ENCODE peak calls at places on chromosomes 3 and 15, in eight cellular contexts. I is neural progenitor cell; S is cardiac fibroblast; Q is WTC11; X is coronary artery; P is heart right ventricle; T is thyroid gland; L is CD4-positive, alpha-beta T cell. N is an unnamed sample.

GRCh38 chr3:40827942-40828688 is 303.4 kb downstream of the ZNF621 start:
- DNase-seq in Q (no peak), L (no peak), S (peak), I (no peak), P (peak), T (peak), X (peak), N (no peak)

GRCh38 chr3:62604301-62604700 is 231.0 kb upstream of the FEZF2 start:
- DNase-seq in X (no peak), T (peak), I (no peak), Q (no peak), L (no peak), P (no peak), S (peak), N (no peak)

GRCh38 chr3:42032693-42033349 is 58.3 kb upstream of the TRAK1 start:
- DNase-seq in P (peak), I (peak), T (peak), S (peak), X (peak), Q (no peak), L (no peak), N (peak)

GRCh38 chr15:29216955-29217354 is 52.7 kb downstream of the NSMCE3 start:
- DNase-seq in Q (no peak), X (no peak), I (no peak), P (no peak), T (no peak), S (no peak), L (no peak), N (no peak)

GRCh38 chr15:38069001-38069400 is 134.6 kb downstream of the TMCO5A start:
- DNase-seq in P (no peak), L (no peak), Q (no peak), T (no peak), S (peak), X (no peak), I (peak), N (no peak)

GRCh38 chr3:178479860-178480259 is 56.4 kb upstream of the KCNMB2 start:
- DNase-seq in Q (no peak), I (no peak), S (no peak), L (no peak), P (no peak), X (no peak), T (no peak), N (no peak)

GRCh38 chr15:59531066-59531465 is 80.5 kb upstream of the GCNT3 start:
- DNase-seq in P (no peak), X (no peak), Q (no peak), S (no peak), L (no peak), T (no peak), I (no peak), N (no peak)

GRCh38 chr3:27596334-27596841 is 112.2 kb upstream of the SLC4A7 start:
- DNase-seq in Q (no peak), P (no peak), I (no peak), T (peak), L (no peak), X (no peak), S (peak), N (no peak)

GRCh38 chr3:126394179-126394976 is at the start of gene CFAP100:
- DNase-seq in L (no peak), Q (peak), S (peak), X (peak), P (peak), T (peak), I (peak), N (peak)

GRCh38 chr3:195802261-195802701 is 9.4 kb downstream of the MUC4 start:
- DNase-seq in P (no peak), S (no peak), X (no peak), L (no peak), I (no peak), T (no peak), Q (no peak), N (no peak)

GRCh38 chr15:48221885-48222284 is 15.8 kb downstream of the SLC12A1 start:
- DNase-seq in P (no peak), S (no peak), X (no peak), I (no peak), L (no peak), T (no peak), Q (no peak), N (no peak)

GRCh38 chr15:45395956-45396355 is 17.6 kb upstream of the GATM start:
- DNase-seq in T (no peak), I (no peak), P (no peak), S (no peak), X (no peak), Q (no peak), L (no peak), N (no peak)

GRCh38 chr15:45394681-45395080 is 16.3 kb upstream of the GATM start:
- DNase-seq in I (no peak), P (no peak), L (no peak), S (no peak), Q (no peak), T (no peak), X (no peak), N (no peak)

GRCh38 chr15:45391746-45392711 is 13.7 kb upstream of the GATM start:
- DNase-seq in X (no peak), L (no peak), I (no peak), S (no peak), Q (no peak), T (no peak), P (no peak), N (no peak)

GRCh38 chr15:45397116-45397665 is 18.8 kb upstream of the GATM start:
- DNase-seq in Q (no peak), P (no peak), S (no peak), I (no peak), L (no peak), X (no peak), T (no peak), N (no peak)

GRCh38 chr15:45393851-45394250 is 15.5 kb upstream of the GATM start:
- DNase-seq in P (no peak), I (no peak), Q (peak), X (no peak), S (no peak), T (no peak), L (no peak), N (no peak)
- TF ChIP-seq CTCF in P (no peak), I (peak), Q (no peak), X (no peak), S (peak), T (no peak), L (no peak), N (no peak)

GRCh38 chr3:43378066-43378935 is 92.0 kb downstream of the SNRK start:
- DNase-seq in X (no peak), Q (peak), S (peak), L (peak), T (peak), P (no peak), I (peak), N (peak)
- TF ChIP-seq CTCF in X (peak), Q (peak), S (peak), L (peak), T (peak), P (peak), I (peak), N (peak)

DNA sequence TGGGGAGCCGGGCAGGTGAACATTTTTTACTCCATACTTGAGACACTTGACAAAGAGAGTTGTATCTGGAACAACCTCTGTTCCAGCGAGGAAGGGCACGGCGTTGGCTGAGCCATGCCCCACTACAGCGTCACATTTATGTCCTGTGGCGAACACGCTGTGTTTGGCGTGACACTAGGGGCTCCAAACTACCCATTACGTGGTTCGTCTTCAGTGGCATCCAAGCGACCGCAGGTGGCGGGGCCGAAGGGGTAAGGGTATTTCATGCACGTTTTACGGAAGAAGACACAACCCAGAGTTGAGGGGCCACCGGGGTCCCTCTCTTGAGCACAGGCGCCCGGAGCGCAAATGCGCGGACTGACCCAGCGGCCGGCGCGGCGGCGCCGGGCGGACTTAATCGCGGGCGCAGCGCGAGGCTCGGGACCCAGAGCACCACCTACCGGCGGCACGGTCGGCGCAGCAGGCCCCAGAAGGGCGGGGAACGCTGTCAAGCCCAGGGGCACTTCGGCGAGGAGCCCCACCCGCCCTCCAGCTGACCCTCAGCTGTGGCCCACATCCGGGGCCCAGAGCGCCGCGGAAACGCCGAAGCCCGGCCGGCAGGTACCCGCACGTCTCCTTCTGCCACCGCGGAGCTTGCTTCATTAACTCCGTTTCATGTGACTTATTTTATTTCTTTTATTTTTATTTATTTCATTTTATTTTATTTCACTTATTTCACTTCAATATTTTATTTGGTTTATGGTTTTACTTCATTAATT is 36.4 kb upstream of the TRIM71 start:
- DNase-seq in T (peak), S (peak), Q (peak), L (peak), P (peak), I (peak), X (peak), N (peak)
- TF ChIP-seq CTCF in T (peak), S (peak), Q (peak), L (peak), P (peak), I (peak), X (peak), N (peak)

GRCh38 chr3:172666873-172667694 is 43.8 kb downstream of the NCEH1 start:
- DNase-seq in T (peak), L (peak), Q (peak), X (no peak), P (no peak), S (peak), I (peak), N (peak)

GRCh38 chr3:172666181-172666872 is 44.5 kb downstream of the NCEH1 start:
- DNase-seq in S (no peak), X (no peak), I (no peak), L (no peak), T (no peak), P (no peak), Q (no peak), N (no peak)
- TF ChIP-seq CTCF in S (peak), X (no peak), I (no peak), L (no peak), T (no peak), P (no peak), Q (no peak), N (no peak)

DNA sequence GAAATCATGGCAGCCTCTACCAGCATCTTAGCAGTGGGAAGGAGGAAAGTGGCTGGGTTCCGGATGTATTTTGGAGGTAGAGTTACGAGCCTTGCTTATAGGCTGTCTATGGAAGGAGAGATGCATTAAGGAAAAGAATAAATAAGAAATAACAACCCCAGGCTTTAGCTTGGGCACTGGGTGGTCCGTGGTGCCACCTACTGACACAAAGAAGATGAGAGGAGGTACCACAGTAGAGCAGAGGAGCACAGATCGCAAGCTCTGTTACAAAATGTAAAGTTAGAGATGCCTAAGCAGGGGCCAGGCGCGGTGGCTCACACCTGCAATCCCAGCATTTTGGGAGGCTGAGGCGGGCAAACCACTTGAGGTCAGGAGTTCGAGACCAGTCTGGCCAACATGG is 74.8 kb downstream of the TMEM39A start:
- DNase-seq in I (no peak), L (no peak), Q (no peak), X (no peak), S (peak), T (no peak), P (no peak), N (no peak)
- TF ChIP-seq CTCF in I (peak), L (no peak), Q (no peak), X (no peak), S (no peak), T (peak), P (no peak), N (no peak)

GRCh38 chr15:28079313-28079969 is 19.7 kb downstream of the OCA2 start:
- DNase-seq in T (no peak), I (no peak), X (no peak), L (no peak), Q (no peak), S (no peak), P (no peak), N (no peak)

GRCh38 chr15:28082891-28083688 is 16.0 kb downstream of the OCA2 start:
- DNase-seq in L (no peak), S (no peak), Q (no peak), X (no peak), T (no peak), P (no peak), I (no peak), N (no peak)

GRCh38 chr15:28081594-28081993 is 17.5 kb downstream of the OCA2 start:
- DNase-seq in S (no peak), L (no peak), Q (no peak), P (no peak), I (no peak), T (no peak), X (no peak), N (no peak)

GRCh38 chr15:28084547-28084946 is 14.6 kb downstream of the OCA2 start:
- DNase-seq in I (no peak), P (no peak), T (no peak), Q (no peak), L (no peak), X (no peak), S (no peak), N (no peak)

DNA sequence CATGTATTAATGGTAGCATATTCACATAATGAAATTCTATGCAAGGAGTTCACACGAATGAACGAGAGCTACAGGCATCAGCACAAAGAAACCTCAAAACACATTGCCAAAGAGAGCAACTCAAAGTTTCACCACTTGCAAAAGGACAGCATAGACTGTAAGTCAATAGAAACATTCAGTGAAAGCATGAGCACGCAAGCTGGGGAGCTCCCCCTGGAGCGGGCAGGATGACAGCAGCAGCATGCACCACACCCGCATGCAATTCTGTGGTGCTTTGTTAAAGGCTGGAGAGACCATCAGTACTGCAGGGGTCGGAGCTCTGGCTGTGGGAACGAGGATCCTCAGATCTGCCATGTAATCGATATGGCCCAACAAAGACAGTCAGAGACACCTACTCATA is 18.7 kb downstream of the OCA2 start:
- DNase-seq in P (no peak), I (peak), X (no peak), T (no peak), Q (no peak), L (no peak), S (no peak), N (no peak)
- TF ChIP-seq CTCF in P (no peak), I (peak), X (no peak), T (no peak), Q (no peak), L (no peak), S (no peak), N (no peak)

GRCh38 chr15:65231306-65231705 is 20.0 kb upstream of the CILP start:
- DNase-seq in Q (no peak), S (no peak), I (no peak), T (no peak), L (no peak), P (no peak), X (no peak), N (no peak)

GRCh38 chr15:65223996-65224395 is 12.7 kb upstream of the CILP start:
- DNase-seq in L (no peak), T (no peak), X (no peak), I (no peak), P (no peak), S (no peak), Q (no peak), N (no peak)

GRCh38 chr15:65221708-65222107 is 10.4 kb upstream of the CILP start:
- DNase-seq in T (no peak), L (no peak), X (no peak), Q (no peak), P (no peak), I (no peak), S (no peak), N (no peak)

DNA sequence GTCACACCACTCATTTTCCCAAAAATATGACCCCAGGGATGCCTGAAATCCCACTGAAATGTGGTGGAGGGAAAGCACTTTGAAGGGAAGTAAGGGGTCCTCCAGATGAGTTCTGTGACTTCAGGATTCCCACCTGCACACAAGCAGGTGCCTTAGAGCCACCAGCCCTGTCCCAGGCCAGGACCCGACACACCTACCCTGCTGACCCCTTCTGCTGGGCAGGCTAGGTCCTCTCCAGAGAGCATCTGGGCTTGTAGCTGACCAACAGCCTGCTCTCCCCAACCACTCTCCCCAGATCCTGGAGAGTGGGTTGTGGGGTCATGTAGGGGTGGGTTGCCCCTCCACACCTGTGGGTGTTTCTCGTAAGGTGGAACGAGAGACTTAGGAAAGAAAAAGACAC is 14.9 kb upstream of the CILP start:
- DNase-seq in S (no peak), Q (no peak), I (no peak), T (no peak), P (no peak), L (no peak), X (no peak), N (no peak)
- TF ChIP-seq CTCF in S (no peak), Q (no peak), I (no peak), T (no peak), P (no peak), L (no peak), X (no peak), N (no peak)

GRCh38 chr3:141552440-141552991 is 65.7 kb downstream of the RASA2 start:
- DNase-seq in L (no peak), T (no peak), S (no peak), I (no peak), P (no peak), Q (no peak), X (no peak), N (no peak)
- TF ChIP-seq CTCF in L (no peak), T (no peak), S (no peak), I (no peak), P (no peak), Q (no peak), X (no peak), N (no peak)

GRCh38 chr15:92968926-92969664 is 69.0 kb downstream of the CHD2 start:
- DNase-seq in L (no peak), T (no peak), X (no peak), S (peak), I (no peak), P (no peak), Q (no peak), N (no peak)
- TF ChIP-seq CTCF in L (no peak), T (no peak), X (no peak), S (peak), I (no peak), P (no peak), Q (no peak), N (no peak)

GRCh38 chr3:31937225-31937624 is 43.8 kb downstream of the OSBPL10 start:
- DNase-seq in P (no peak), Q (no peak), I (no peak), S (peak), T (no peak), L (no peak), X (no peak), N (no peak)
- TF ChIP-seq CTCF in P (no peak), Q (no peak), I (no peak), S (no peak), T (no peak), L (no peak), X (no peak), N (no peak)